ENCODE peak calls at places on chromosomes 6 and 20, in nine cellular contexts. L is AG09319; Y is activated CD8-positive, alpha-beta memory T cell treated with anti-CD3 and anti-CD28 coated beads, Interleukin-2, amount 10 ng/mL, durations not matched to agents 7 days and 5 days; D is body of pancreas; G is epithelial cell of proximal tubule; I is activated CD4-positive, alpha-beta T cell treated with anti-CD3 and anti-CD28 coated beads, Interleukin-2, amount 50 U/mL, for 48 hours; A is AG08395; H is pancreas; X is progenitor cell of endocrine pancreas. N is an unnamed sample.
A peak's percentile ranks its signal among the peaks of the same experiment; 100 is the strongest.

GRCh38 chr6:150196942-150197745 is 54.3 kb downstream of the PPP1R14C start:
- DNase-seq in L (no peak), Y (no peak), D (no peak), G (no peak), I (no peak), A (no peak), H (no peak), X (no peak), N (peak; percentile 56)

GRCh38 chr20:6142348-6142993 is 19.6 kb upstream of the FERMT1 start:
- DNase-seq in L (peak; percentile 22), Y (peak; percentile 57), D (peak; percentile 56), G (no peak), I (peak; percentile 28), A (peak; percentile 67), H (peak; percentile 26), X (peak; percentile 31), N (no peak)

GRCh38 chr6:33289784-33290315 is 449 bp downstream of the PFDN6 start:
- DNase-seq in L (no peak), Y (no peak), D (no peak), G (no peak), I (no peak), A (no peak), H (no peak), X (no peak), N (no peak)

GRCh38 chr6:170134077-170135040 is 156.5 kb downstream of the DLL1 start:
- DNase-seq in L (no peak), Y (peak; percentile 37), D (peak; percentile 58), G (no peak), I (no peak), A (no peak), H (peak; percentile 3), X (peak; percentile 50), N (no peak)

GRCh38 chr6:75207211-75207984 is 1.5 kb upstream of the COL12A1 start:
- DNase-seq in L (no peak), Y (no peak), D (no peak), G (no peak), I (no peak), A (no peak), H (no peak), X (no peak), N (peak; percentile 5)

GRCh38 chr20:40335437-40335836 is 353.6 kb downstream of the MAFB start:
- DNase-seq in L (no peak), Y (no peak), D (no peak), G (no peak), I (no peak), A (no peak), H (no peak), X (no peak), N (no peak)

GRCh38 chr20:57381596-57382503 is 9.3 kb upstream of the RBM38 start:
- DNase-seq in L (no peak), Y (peak; percentile 89), D (peak; percentile 84), G (no peak), I (peak; percentile 87), A (peak; percentile 90), H (peak; percentile 63), X (peak; percentile 73), N (no peak)

GRCh38 chr6:110511401-110511800 is 35.0 kb upstream of the SLC22A16 start:
- DNase-seq in L (no peak), Y (no peak), D (no peak), G (no peak), I (no peak), A (no peak), H (no peak), X (no peak), N (no peak)

GRCh38 chr6:97440590-97441176 is 157.7 kb upstream of the MMS22L start:
- DNase-seq in L (no peak), Y (no peak), D (peak; percentile 5), G (no peak), I (no peak), A (peak; percentile 44), H (no peak), X (no peak), N (no peak)

GRCh38 chr20:4064118-4064962 is 49.0 kb upstream of the RNF24 start:
- DNase-seq in L (peak; percentile 79), Y (no peak), D (peak; percentile 93), G (no peak), I (no peak), A (peak; percentile 95), H (peak; percentile 74), X (no peak), N (peak; percentile 85)